ENCODE peak calls at places on chromosomes 6 and 20, in nine cellular contexts. R is osteocyte, K is GM23248, L is NCI-H1694, E is NCI-H345, G is LoVo, H is cerebellar nuclear complex, X is upper lobe of left lung, F is NCI-H1048. I is an unnamed sample.

GRCh38 chr20:37492945-37493344 is 28.1 kb upstream of the NNAT start:
- DNase-seq in G (no peak), F (no peak), H (no peak), E (no peak), L (no peak), R (no peak), K (no peak), X (no peak), I (no peak)

GRCh38 chr6:134896881-134897280 is 53.0 kb downstream of the ALDH8A1 start:
- DNase-seq in F (no peak), E (peak; percentile 11), X (no peak), R (no peak), K (no peak), G (no peak), H (no peak), L (no peak), I (no peak)

GRCh38 chr6:159935065-159935464 is 33.8 kb upstream of the IGF2R start:
- DNase-seq in K (peak; percentile 51), X (no peak), E (no peak), F (no peak), G (no peak), R (no peak), H (no peak), L (no peak), I (no peak)

GRCh38 chr6:150928882-150929281 is 63.4 kb downstream of the MTHFD1L start:
- DNase-seq in X (no peak), G (no peak), K (no peak), E (no peak), R (peak; percentile 54), F (no peak), L (no peak), H (no peak), I (no peak)

GRCh38 chr6:70180904-70181599 is 121.8 kb downstream of the COL9A1 start:
- DNase-seq in K (no peak), G (no peak), L (no peak), E (no peak), F (no peak), X (no peak), R (no peak), H (no peak), I (no peak)

GRCh38 chr6:31727717-31728671 is 1.1 kb downstream of the DDAH2 start:
- DNase-seq in G (no peak), X (no peak), F (no peak), L (no peak), K (peak; percentile 57), H (no peak), E (no peak), R (no peak), I (no peak)

GRCh38 chr6:104253236-104253635 is 606.5 kb downstream of the HACE1 start:
- DNase-seq in H (no peak), R (no peak), K (no peak), G (no peak), F (no peak), X (no peak), E (no peak), L (no peak), I (no peak)

GRCh38 chr6:13362432-13362831 is 34.1 kb upstream of the TBC1D7 start:
- DNase-seq in E (no peak), X (no peak), K (no peak), F (no peak), H (no peak), L (no peak), G (no peak), R (no peak), I (no peak)

GRCh38 chr6:40344566-40345185 is 242.5 kb downstream of the LRFN2 start:
- DNase-seq in L (no peak), X (peak; percentile 13), R (peak; percentile 60), F (no peak), E (no peak), K (no peak), G (no peak), H (no peak), I (no peak)

I was measured in DMS 273 treated with DMSO at 0.1 percent for 48 hours.